ENCODE peak calls at places on chromosomes 3 and 15, in seven cellular contexts. B, L, Z, S, E, W and R are unnamed samples.
A peak's percentile ranks its signal among the peaks of the same experiment; 100 is the strongest.

GRCh38 chr15:46080018-46080417 is 445.2 kb downstream of the SQOR start:
- DNase-seq in B (no peak), L (peak; percentile 61), Z (no peak), S (no peak), E (no peak), W (no peak), R (no peak)

GRCh38 chr3:113277886-113278598 is 66.7 kb downstream of the BOC start:
- DNase-seq in B (no peak), L (no peak), Z (no peak), S (no peak), E (no peak), W (no peak), R (no peak)

GRCh38 chr3:188890572-188891270 is 281.1 kb upstream of the TPRG1 start:
- DNase-seq in B (no peak), L (no peak), Z (no peak), S (no peak), E (no peak), W (no peak), R (no peak)

GRCh38 chr3:69255928-69256327 is 130.0 kb downstream of the FRMD4B start:
- DNase-seq in B (no peak), L (peak; percentile 33), Z (no peak), S (no peak), E (no peak), W (no peak), R (no peak)

GRCh38 chr3:197807969-197808587 is 17.0 kb downstream of the LRCH3 start:
- DNase-seq in B (no peak), L (no peak), Z (no peak), S (no peak), E (peak; percentile 6), W (no peak), R (no peak)

GRCh38 chr3:196399485-196399945 is 32.7 kb downstream of the UBXN7 start:
- DNase-seq in B (no peak), L (no peak), Z (no peak), S (no peak), E (no peak), W (peak; percentile 29), R (no peak)

GRCh38 chr3:117302448-117302847 is 592.9 kb downstream of the TUSC7 start:
- DNase-seq in B (no peak), L (no peak), Z (no peak), S (no peak), E (no peak), W (no peak), R (no peak)

GRCh38 chr3:72353236-72354105 is 494.8 kb downstream of the SHQ1 start:
- DNase-seq in B (no peak), L (no peak), Z (peak; percentile 39), S (no peak), E (no peak), W (peak; percentile 52), R (no peak)

GRCh38 chr3:28994161-28994905 is 286.5 kb upstream of the RBMS3 start:
- DNase-seq in B (no peak), L (no peak), Z (no peak), S (no peak), E (no peak), W (peak; percentile 6), R (no peak)

GRCh38 chr3:50418845-50419244 is 59.5 kb upstream of the TMEM115 start:
- DNase-seq in B (no peak), L (no peak), Z (no peak), S (no peak), E (no peak), W (no peak), R (no peak)

GRCh38 chr15:101808201-101808600 is 3.8 kb upstream of the OR4F15 start:
- DNase-seq in B (no peak), L (no peak), Z (no peak), S (no peak), E (no peak), W (peak; percentile 66), R (no peak)

GRCh38 chr15:89616228-89616627 is 39.0 kb downstream of the KIF7 start:
- DNase-seq in B (no peak), L (no peak), Z (no peak), S (no peak), E (no peak), W (no peak), R (no peak)

GRCh38 chr3:136835817-136836510 is 17.0 kb downstream of the SLC35G2 start:
- DNase-seq in B (no peak), L (no peak), Z (no peak), S (no peak), E (no peak), W (no peak), R (no peak)

GRCh38 chr15:75844629-75845390 is 1.6 kb downstream of the UBE2Q2 start:
- DNase-seq in B (no peak), L (no peak), Z (no peak), S (no peak), E (no peak), W (no peak), R (no peak)

GRCh38 chr3:98188553-98188952 is 22.1 kb downstream of the OR5H15 start:
- DNase-seq in B (no peak), L (peak; percentile 0), Z (no peak), S (no peak), E (peak; percentile 1), W (peak; percentile 0), R (no peak)

GRCh38 chr3:70488131-70488530 is 175.7 kb upstream of the MDFIC2 start:
- DNase-seq in B (no peak), L (no peak), Z (no peak), S (no peak), E (no peak), W (no peak), R (no peak)

GRCh38 chr15:32641517-32642059 is at the start of gene SCG5:
- DNase-seq in B (no peak), L (peak; percentile 67), Z (no peak), S (peak; percentile 80), E (peak; percentile 61), W (no peak), R (no peak)

GRCh38 chr3:161273589-161274218 is 52.6 kb downstream of the NMD3 start:
- DNase-seq in B (no peak), L (peak; percentile 6), Z (no peak), S (no peak), E (peak; percentile 65), W (no peak), R (no peak)

GRCh38 chr3:117047951-117048705 is 338.5 kb downstream of the TUSC7 start:
- DNase-seq in B (no peak), L (no peak), Z (no peak), S (no peak), E (no peak), W (no peak), R (no peak)

GRCh38 chr3:39109086-39109485 is 1.6 kb downstream of the TTC21A start:
- DNase-seq in B (no peak), L (no peak), Z (no peak), S (no peak), E (no peak), W (no peak), R (no peak)

GRCh38 chr15:40357723-40358491 is at the start of gene DISP2:
- DNase-seq in B (peak; percentile 85), L (peak; percentile 100), Z (peak; percentile 91), S (peak; percentile 86), E (peak; percentile 95), W (peak; percentile 71), R (peak; percentile 91)

GRCh38 chr15:40355976-40356585 is 1.9 kb upstream of the DISP2 start:
- DNase-seq in B (no peak), L (no peak), Z (no peak), S (no peak), E (no peak), W (no peak), R (no peak)

GRCh38 chr15:40358492-40359353 is 704 bp downstream of the DISP2 start:
- DNase-seq in B (no peak), L (peak; percentile 76), Z (no peak), S (peak; percentile 80), E (peak; percentile 35), W (no peak), R (no peak)

GRCh38 chr15:40354408-40355171 is 3.4 kb upstream of the DISP2 start:
- DNase-seq in B (no peak), L (peak; percentile 88), Z (no peak), S (no peak), E (peak; percentile 56), W (no peak), R (no peak)

GRCh38 chr15:40357246-40357645 is 773 bp upstream of the DISP2 start:
- DNase-seq in B (no peak), L (peak; percentile 47), Z (peak; percentile 61), S (no peak), E (no peak), W (no peak), R (no peak)
- H3K4me3 ChIP-seq in B (no peak overlapping the region), L (peak overlapping the region; percentile 59), Z (no peak overlapping the region), S (no peak overlapping the region), E (no peak overlapping the region), W (no peak overlapping the region), R (no peak overlapping the region)

GRCh38 chr3:187255314-187255713 is 36.2 kb downstream of the MASP1 start:
- DNase-seq in B (no peak), L (no peak), Z (no peak), S (no peak), E (no peak), W (no peak), R (no peak)

GRCh38 chr3:187252311-187252710 is 39.2 kb downstream of the MASP1 start:
- DNase-seq in B (no peak), L (no peak), Z (no peak), S (no peak), E (no peak), W (peak; percentile 75), R (no peak)

GRCh38 chr3:187257471-187257870 is 34.1 kb downstream of the MASP1 start:
- DNase-seq in B (no peak), L (no peak), Z (peak; percentile 1), S (no peak), E (no peak), W (no peak), R (no peak)

GRCh38 chr3:187259171-187259570 is 32.4 kb downstream of the MASP1 start:
- DNase-seq in B (no peak), L (no peak), Z (no peak), S (no peak), E (no peak), W (no peak), R (no peak)

GRCh38 chr3:187256217-187256616 is 35.3 kb downstream of the MASP1 start:
- DNase-seq in B (no peak), L (no peak), Z (no peak), S (no peak), E (no peak), W (no peak), R (no peak)
- TF ChIP-seq CTCF in B (no peak), L (no peak), Z (no peak), S (no peak), E (no peak), W (no peak), R (no peak)

GRCh38 chr15:67920524-67921240 is 80.8 kb upstream of the RNU6-1 start:
- DNase-seq in B (no peak), L (no peak), Z (no peak), S (no peak), E (no peak), W (no peak), R (no peak)
- H3K4me1 ChIP-seq in B (peaks cover 28% of the 10 kb centered on the region), L (no peaks in the 10 kb centered on the region), Z (peaks cover 27% of the 10 kb centered on the region), S (no peaks in the 10 kb centered on the region), E (peaks cover 25% of the 10 kb centered on the region), W (no peaks in the 10 kb centered on the region), R (peaks cover 15% of the 10 kb centered on the region)

GRCh38 chr3:32817195-32817560 is 619 bp upstream of the TRIM71 start:
- DNase-seq in B (no peak), L (no peak), Z (no peak), S (no peak), E (peak; percentile 69), W (no peak), R (no peak)
- H3K4me3 ChIP-seq in B (no peak overlapping the region), L (peak overlapping the region; percentile 40), Z (peak overlapping the region; percentile 35), S (no peak overlapping the region), E (peak overlapping the region; percentile 48), W (no peak overlapping the region), R (peak overlapping the region; percentile 59)